ENCODE peak calls at places on chromosome 3, in four cellular contexts. D, M, G and X are unnamed samples.

GRCh38 chr3:133540896-133541674 is 32.4 kb upstream of the CDV3 start:
- DNase-seq in D (no peak), M (peak), G (no peak), X (no peak)

GRCh38 chr3:117480981-117481380 is 771.4 kb downstream of the TUSC7 start:
- DNase-seq in M (no peak), G (no peak), D (no peak), X (no peak)

GRCh38 chr3:170359178-170359704 is 1.7 kb downstream of the SKIL start:
- DNase-seq in D (no peak), G (no peak), M (no peak), X (no peak)

GRCh38 chr3:58237940-58238681 is 519 bp downstream of the ABHD6 start:
- DNase-seq in M (peak), G (peak), D (peak), X (peak)

GRCh38 chr3:149310796-149311534 is 22.5 kb downstream of the TM4SF18 start:
- DNase-seq in G (no peak), M (no peak), D (no peak), X (no peak)

GRCh38 chr3:139846729-139847128 is 88.3 kb upstream of the CLSTN2 start:
- DNase-seq in D (no peak), M (no peak), G (no peak), X (no peak)

GRCh38 chr3:155805204-155805801 is 775 bp downstream of the C3orf33 start:
- DNase-seq in D (peak), G (peak), M (peak), X (no peak)

GRCh38 chr3:171459130-171459941 is 869 bp downstream of the TNIK start:
- DNase-seq in D (peak), M (peak), G (no peak), X (no peak)

GRCh38 chr3:50003216-50003615 is 63.3 kb downstream of the RBM6 start:
- DNase-seq in M (no peak), D (no peak), G (no peak), X (no peak)

GRCh38 chr3:124965413-124965812 is 30.9 kb upstream of the MUC13 start:
- DNase-seq in M (peak), G (peak), D (no peak), X (no peak)

GRCh38 chr3:111352585-111352984 is 189.4 kb upstream of the CD96 start:
- DNase-seq in M (no peak), D (no peak), G (no peak), X (no peak)

GRCh38 chr3:161081675-161082462 is 23.3 kb downstream of the B3GALNT1 start:
- DNase-seq in M (no peak), D (no peak), G (no peak), X (no peak)

GRCh38 chr3:84755860-84756259 is 202.9 kb upstream of the CADM2 start:
- DNase-seq in D (peak), G (no peak), M (no peak), X (no peak)

GRCh38 chr3:4988815-4989648 is 9.8 kb downstream of the BHLHE40 start:
- DNase-seq in G (peak), D (peak), M (no peak), X (peak)

GRCh38 chr3:122104515-122105194 is 49.5 kb downstream of the CD86 start:
- DNase-seq in G (no peak), D (no peak), M (no peak), X (no peak)

GRCh38 chr3:4999626-5000184 is 20.5 kb downstream of the BHLHE40 start:
- DNase-seq in G (no peak), M (no peak), D (no peak), X (no peak)

GRCh38 chr3:106811376-106811775 is 565.9 kb upstream of the CCDC54 start:
- DNase-seq in G (no peak), M (peak), D (no peak), X (no peak)

GRCh38 chr3:76456322-76456721 is 583.6 kb upstream of the ROBO2 start:
- DNase-seq in G (no peak), M (no peak), D (no peak), X (no peak)

GRCh38 chr3:13332740-13333139 is 87.4 kb downstream of the NUP210 start:
- DNase-seq in M (no peak), D (no peak), G (no peak), X (no peak)

GRCh38 chr3:179438836-179439235 is 12.4 kb downstream of the GNB4 start:
- DNase-seq in M (no peak), D (no peak), G (no peak), X (no peak)

GRCh38 chr3:126349611-126350501 is 7.4 kb downstream of the KLF15 start:
- DNase-seq in G (no peak), M (no peak), D (peak), X (peak)

GRCh38 chr3:20648294-20648693 is 462.3 kb upstream of the SGO1 start:
- DNase-seq in M (no peak), D (no peak), G (no peak), X (no peak)

GRCh38 chr3:65439641-65440040 is 599.1 kb downstream of the MAGI1 start:
- DNase-seq in M (peak), G (peak), D (peak), X (peak)

GRCh38 chr3:107899996-107900651 is 190.7 kb downstream of the CD47 start:
- DNase-seq in M (no peak), G (no peak), D (no peak), X (no peak)

GRCh38 chr3:78878011-78878410 is 889.8 kb downstream of the ROBO1 start:
- DNase-seq in M (peak), D (no peak), G (no peak), X (no peak)

GRCh38 chr3:15339786-15340215 is 7.4 kb upstream of the SH3BP5 start:
- DNase-seq in D (no peak), M (peak), G (no peak), X (no peak)

GRCh38 chr3:52357151-52358080 is 41.3 kb downstream of the DNAH1 start:
- DNase-seq in M (no peak), G (no peak), D (peak), X (no peak)